ENCODE peak calls at places on chromosomes 16 and 17, in nine cellular contexts. E, G, R, F, T, Z, O, X and U are unnamed samples.

GRCh38 chr16:23318639-23319038 is 16.5 kb downstream of the SCNN1B start:
- DNase-seq in O (no peak), G (no peak), F (no peak), T (no peak), E (no peak), R (no peak), Z (no peak), X (no peak), U (no peak)

GRCh38 chr16:82954224-82954929 is 327.6 kb downstream of the CDH13 start:
- DNase-seq in F (no peak), E (no peak), G (no peak), T (no peak), R (peak; percentile 69), X (no peak), Z (no peak), O (no peak), U (peak; percentile 55)

GRCh38 chr17:9226794-9227135 is 205.5 kb downstream of the NTN1 start:
- DNase-seq in E (no peak), R (no peak), X (no peak), T (no peak), F (no peak), Z (no peak), G (peak; percentile 66), O (no peak), U (no peak)

GRCh38 chr16:27321013-27321960 is 7.5 kb downstream of the IL4R start:
- DNase-seq in R (peak; percentile 69), G (no peak), T (no peak), Z (peak; percentile 77), X (no peak), F (no peak), O (no peak), E (no peak), U (no peak)

GRCh38 chr17:52041123-52041617 is 117.3 kb downstream of the CA10 start:
- DNase-seq in Z (no peak), T (no peak), F (no peak), X (no peak), G (no peak), R (no peak), O (no peak), E (no peak), U (no peak)

GRCh38 chr17:21286066-21286770 is 1.7 kb downstream of the MAP2K3 start:
- DNase-seq in O (no peak), T (peak; percentile 45), E (peak; percentile 93), X (no peak), G (no peak), F (peak; percentile 58), R (peak; percentile 99), Z (peak; percentile 99), U (peak; percentile 56)

GRCh38 chr17:48728232-48729231 is at the start of gene HOXB13:
- DNase-seq in T (peak; percentile 74), R (peak; percentile 70), Z (peak; percentile 94), F (no peak), G (peak; percentile 41), X (no peak), O (no peak), E (peak; percentile 16), U (no peak)

GRCh38 chr17:2057714-2058520 is 3.0 kb downstream of the HIC1 start:
- DNase-seq in G (no peak), E (no peak), F (no peak), R (no peak), T (no peak), X (no peak), Z (no peak), O (no peak), U (no peak)

GRCh38 chr16:30958164-30959083 is 870 bp downstream of the SETD1A start:
- DNase-seq in G (peak; percentile 41), X (no peak), Z (peak; percentile 29), O (peak; percentile 48), F (peak; percentile 73), E (peak; percentile 83), T (peak; percentile 89), R (peak; percentile 82), U (peak; percentile 80)

GRCh38 chr17:1485748-1486376 is 6.6 kb downstream of the MYO1C start:
- DNase-seq in R (peak; percentile 86), Z (peak; percentile 31), E (peak; percentile 64), T (peak; percentile 41), X (no peak), G (peak; percentile 30), F (peak; percentile 57), O (no peak), U (peak; percentile 72)

GRCh38 chr17:29178750-29179231 is 1.4 kb downstream of the MYO18A start:
- DNase-seq in R (no peak), O (no peak), X (peak; percentile 81), T (no peak), G (no peak), F (no peak), Z (peak; percentile 46), E (no peak), U (no peak)
- H3K4me1 ChIP-seq in R (peaks cover 11% of the 10 kb centered on the region), O (peaks cover 24% of the 10 kb centered on the region), X (peaks cover 46% of the 10 kb centered on the region), T (peaks cover 32% of the 10 kb centered on the region), G (peaks cover 39% of the 10 kb centered on the region), F (peaks cover 45% of the 10 kb centered on the region), Z (peaks cover 44% of the 10 kb centered on the region), E (peaks cover 55% of the 10 kb centered on the region), U (peaks cover 26% of the 10 kb centered on the region)

GRCh38 chr17:45977506-45977824 is 21.6 kb upstream of the STH start:
- DNase-seq in O (no peak), X (no peak), F (no peak), T (no peak), E (no peak), G (no peak), Z (no peak), R (no peak), U (no peak)
- H3K4me2 ChIP-seq in O (no peak overlapping the region), X (no peak overlapping the region), F (no peak overlapping the region), T (no peak overlapping the region), E (no peak overlapping the region), G (no peak overlapping the region), Z (no peak overlapping the region), R (no peak overlapping the region), U (no peak overlapping the region)

GRCh38 chr17:74752415-74752814 is 4.0 kb downstream of the NHERF1 start:
- DNase-seq in Z (no peak), O (no peak), E (no peak), X (no peak), T (no peak), F (no peak), R (no peak), G (no peak), U (no peak)
- H3K4me1 ChIP-seq in Z (peaks cover 27% of the 10 kb centered on the region), O (peaks cover 23% of the 10 kb centered on the region), E (peaks cover 42% of the 10 kb centered on the region), X (peaks cover 19% of the 10 kb centered on the region), T (peaks cover 33% of the 10 kb centered on the region), F (peaks cover 24% of the 10 kb centered on the region), R (no peaks in the 10 kb centered on the region), G (peaks cover 49% of the 10 kb centered on the region), U (peaks cover 41% of the 10 kb centered on the region)

DNA sequence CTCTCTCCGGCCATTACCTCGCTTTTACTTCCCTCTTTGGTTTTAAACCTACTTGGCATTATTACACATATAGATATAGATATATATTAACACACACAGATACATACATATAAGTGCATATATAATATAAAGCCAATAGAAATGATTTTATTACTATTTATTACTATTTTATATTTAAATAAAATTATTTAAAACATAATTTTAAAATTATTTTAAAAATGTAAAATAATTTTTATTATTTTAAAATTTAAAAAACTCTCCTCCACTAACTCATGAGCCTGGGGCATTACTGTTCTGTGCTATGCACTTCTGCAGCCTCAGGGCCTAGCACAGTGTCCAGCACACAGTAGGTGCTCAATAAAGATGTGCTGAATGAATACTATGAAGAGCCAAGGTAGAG is 200.9 kb downstream of the SLC39A11 start:
- DNase-seq in G (no peak), Z (no peak), X (no peak), O (no peak), E (no peak), R (no peak), F (no peak), T (no peak), U (no peak)
- H3K4me2 ChIP-seq in G (no peak overlapping the region), Z (no peak overlapping the region), X (no peak overlapping the region), O (no peak overlapping the region), E (no peak overlapping the region), R (no peak overlapping the region), F (no peak overlapping the region), T (no peak overlapping the region), U (no peak overlapping the region)